ENCODE peak calls at places on chromosomes 7 and 10, in five cellular contexts. N, G, B, U and Q are unnamed samples.

GRCh38 chr7:90211391-90212148 is at the start of gene STEAP2:
- DNase-seq in B (peak), U (peak), G (peak), N (peak), Q (peak)

GRCh38 chr10:76553231-76553630 is 1084.4 kb downstream of the KCNMA1 start:
- DNase-seq in B (no peak), U (no peak), N (no peak), G (no peak), Q (no peak)

GRCh38 chr7:155258233-155258575 is 39.5 kb upstream of the INSIG1 start:
- DNase-seq in B (no peak), U (no peak), N (no peak), G (no peak), Q (no peak)

GRCh38 chr10:46325021-46325420 is 38.2 kb downstream of the ANTXRL start:
- DNase-seq in N (no peak), B (no peak), U (no peak), G (no peak), Q (no peak)

GRCh38 chr7:154910977-154911376 is 91.9 kb downstream of the PAXIP1 start:
- DNase-seq in G (no peak), B (no peak), U (peak), N (no peak), Q (no peak)

GRCh38 chr7:101306307-101306706 is 15.3 kb downstream of the IFT22 start:
- DNase-seq in N (no peak), G (no peak), U (no peak), B (no peak), Q (no peak)

GRCh38 chr10:63711866-63712716 is 190.9 kb downstream of the REEP3 start:
- DNase-seq in B (no peak), U (no peak), G (peak), N (peak), Q (no peak)

GRCh38 chr7:82605247-82605864 is 161.8 kb upstream of the CACNA2D1 start:
- DNase-seq in B (peak), N (no peak), G (no peak), U (no peak), Q (peak)

GRCh38 chr10:24214762-24215161 is 5.8 kb downstream of the KIAA1217 start:
- DNase-seq in G (peak), U (no peak), B (no peak), N (peak), Q (no peak)

GRCh38 chr10:22682237-22683192 is 31.9 kb downstream of the PIP4K2A start:
- DNase-seq in N (no peak), G (peak), B (no peak), U (no peak), Q (no peak)

GRCh38 chr10:75170215-75170614 is 40.4 kb upstream of the VDAC2 start:
- DNase-seq in N (no peak), G (no peak), U (no peak), B (no peak), Q (no peak)

GRCh38 chr7:3520206-3520605 is 219.2 kb downstream of the SDK1 start:
- DNase-seq in G (no peak), N (no peak), B (no peak), U (no peak), Q (no peak)

GRCh38 chr10:68560916-68561691 is 967 bp downstream of the TET1 start:
- DNase-seq in U (no peak), G (no peak), B (peak), N (no peak), Q (peak)

GRCh38 chr7:83248000-83248399 is 85.3 kb upstream of the PCLO start:
- DNase-seq in U (no peak), B (no peak), G (no peak), N (no peak), Q (no peak)

GRCh38 chr10:50622497-50623298 is 1.1 kb downstream of the SGMS1 start:
- DNase-seq in G (peak), N (peak), B (peak), U (peak), Q (peak)

GRCh38 chr10:101567165-101568006 is 20.7 kb downstream of the POLL start:
- DNase-seq in G (no peak), U (no peak), N (no peak), B (no peak), Q (no peak)

GRCh38 chr10:84563355-84563754 is 235.0 kb downstream of the CCSER2 start:
- DNase-seq in U (no peak), G (no peak), N (no peak), B (peak), Q (peak)

GRCh38 chr10:15399060-15399661 is 28.1 kb upstream of the FAM171A1 start:
- DNase-seq in G (no peak), N (no peak), B (no peak), U (no peak), Q (no peak)

GRCh38 chr10:11823989-11824346 is 812 bp downstream of the PROSER2 start:
- DNase-seq in N (no peak), B (no peak), G (no peak), U (no peak), Q (no peak)
- TF ChIP-seq CTCF in N (no peak), B (no peak), G (no peak), U (no peak), Q (no peak)

GRCh38 chr10:70146489-70147488 is at the start of gene TYSND1:
- DNase-seq in B (peak), G (peak), N (peak), U (peak), Q (peak)
- TF ChIP-seq CTCF in B (peak), G (peak), N (peak), U (peak), Q (peak)

GRCh38 chr7:124155400-124156022 is 122.6 kb upstream of the TMEM229A start:
- DNase-seq in U (no peak), B (no peak), N (no peak), G (no peak), Q (peak)

GRCh38 chr7:124152859-124153692 is 120.2 kb upstream of the TMEM229A start:
- DNase-seq in U (no peak), G (no peak), B (no peak), N (no peak), Q (no peak)
- TF ChIP-seq CTCF in U (no peak), G (no peak), B (no peak), N (no peak), Q (peak)

GRCh38 chr10:97450828-97451227 is 4.9 kb downstream of the ZDHHC16 start:
- DNase-seq in N (no peak), U (no peak), B (no peak), G (no peak), Q (no peak)

GRCh38 chr10:97442277-97442676 is 3.5 kb downstream of the EXOSC1 start:
- DNase-seq in B (no peak), U (no peak), N (no peak), G (no peak), Q (no peak)

GRCh38 chr10:97445357-97445721 is 467 bp downstream of the EXOSC1 start:
- DNase-seq in N (no peak), B (no peak), G (no peak), U (no peak), Q (no peak)

GRCh38 chr10:97444212-97444611 is 1.6 kb downstream of the EXOSC1 start:
- DNase-seq in B (no peak), U (no peak), G (no peak), N (no peak), Q (no peak)

DNA sequence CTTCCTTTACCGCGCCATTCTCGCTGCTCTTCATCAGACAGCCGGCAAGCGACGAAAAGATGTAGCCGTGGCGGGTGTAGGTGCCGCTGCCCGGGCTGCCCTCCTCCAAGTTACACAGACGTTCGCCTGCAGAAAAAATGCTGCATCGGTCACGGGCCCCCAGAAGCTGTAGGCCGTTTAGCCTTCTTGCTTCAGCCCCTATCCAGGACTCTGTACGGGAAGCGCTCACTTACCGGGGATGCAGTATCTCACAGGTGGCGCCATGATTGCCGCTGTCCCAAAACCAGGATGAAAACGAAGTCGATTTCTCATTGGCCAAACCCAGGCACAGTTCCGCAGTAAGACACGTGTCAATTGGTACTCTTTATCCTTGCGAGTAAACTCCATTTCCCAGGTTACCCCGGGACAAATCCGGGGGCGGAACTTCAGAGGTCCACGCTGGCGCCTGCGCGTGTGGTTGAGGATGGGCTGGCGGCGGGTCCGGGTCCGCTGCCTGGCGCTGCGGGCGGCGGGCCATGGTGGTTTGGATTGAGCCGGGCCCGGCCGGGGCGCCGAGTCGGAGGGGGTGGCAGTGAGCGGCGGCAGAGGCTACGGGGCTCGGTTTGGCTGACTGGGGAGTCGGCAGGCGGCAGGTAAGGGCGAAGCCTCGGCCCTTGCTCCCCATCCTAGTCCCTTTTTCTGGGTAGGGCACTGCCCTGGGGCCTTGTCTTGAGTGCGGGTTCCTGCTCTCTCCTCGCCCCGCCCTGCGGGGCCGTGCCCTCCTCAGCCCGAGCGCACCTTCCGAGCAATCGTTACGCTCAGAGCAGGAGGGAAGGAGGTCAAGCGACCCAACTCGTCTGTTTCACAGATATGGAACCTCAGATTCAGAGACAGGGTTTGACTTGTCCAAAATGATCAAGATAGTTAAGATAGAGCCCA is at the start of the genes EXOSC1 and ZDHHC16:
- DNase-seq in N (peak), B (peak), U (peak), G (peak), Q (peak)
- TF ChIP-seq CTCF in N (no peak), B (no peak), U (peak), G (no peak), Q (no peak)

GRCh38 chr7:150378115-150378852 is 846 bp upstream of the ZNF775 start:
- DNase-seq in U (peak), G (no peak), N (peak), B (no peak), Q (no peak)
- TF ChIP-seq CTCF in U (no peak), G (peak), N (no peak), B (peak), Q (peak)

GRCh38 chr7:14740606-14741005 is 161.9 kb downstream of the DGKB start:
- DNase-seq in G (no peak), B (no peak), N (no peak), U (no peak), Q (no peak)

GRCh38 chr7:14739496-14740185 is 162.9 kb downstream of the DGKB start:
- DNase-seq in G (no peak), N (no peak), B (no peak), U (no peak), Q (no peak)

GRCh38 chr7:14738086-14738485 is 164.5 kb downstream of the DGKB start:
- DNase-seq in U (no peak), B (no peak), G (no peak), N (no peak), Q (no peak)

DNA sequence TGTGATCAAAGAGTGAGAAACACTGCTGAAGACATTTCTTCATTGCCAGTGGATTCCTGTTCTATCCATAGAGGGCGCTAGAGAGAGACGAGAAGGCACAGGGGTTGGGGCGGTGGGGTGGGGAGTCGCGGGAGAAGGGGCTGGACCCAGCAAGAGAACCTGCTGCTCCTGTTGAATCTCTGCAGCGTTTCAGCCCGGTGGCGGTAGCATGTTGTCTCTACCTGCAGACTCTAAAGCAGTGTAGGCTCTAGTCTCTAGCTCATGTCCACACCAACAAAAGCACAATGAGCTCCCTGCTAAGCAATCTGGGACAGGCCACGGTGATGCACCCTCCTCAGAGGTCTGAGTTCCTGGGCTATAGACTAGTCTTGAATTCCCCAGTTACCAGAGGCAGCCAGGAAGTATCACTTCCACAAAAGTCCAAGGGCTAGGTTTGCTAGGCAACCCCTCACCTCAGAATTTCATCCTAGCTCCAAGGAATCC is 167.7 kb downstream of the DGKB start:
- DNase-seq in U (no peak), N (no peak), G (no peak), B (no peak), Q (no peak)
- TF ChIP-seq CTCF in U (no peak), N (no peak), G (no peak), B (no peak), Q (no peak)